ENCODE peak calls at places on chromosomes 1 and 21, in nine cellular contexts. One of them, this sample, is unnamed.

GRCh38 chr1:64745181-64745985 is 508 bp downstream of the RAVER2 start:
- DNase-seq in mammary epithelial cell: peak; percentile 52
- DNase-seq in AG04450: no peak
- DNase-seq in PC-9: no peak
- DNase-seq in right lobe of liver: no peak
- DNase-seq in body of pancreas: peak; percentile 43
- DNase-seq in GM12865: no peak
- DNase-seq in brain microvascular endothelial cell: peak; percentile 9
- DNase-seq in choroid plexus epithelial cell: no peak
- DNase-seq in this sample: peak; percentile 16

GRCh38 chr1:184340984-184341383 is 45.8 kb upstream of the C1orf21 start:
- DNase-seq in choroid plexus epithelial cell: peak; percentile 29
- DNase-seq in right lobe of liver: no peak
- DNase-seq in brain microvascular endothelial cell: peak; percentile 4
- DNase-seq in AG04450: no peak
- DNase-seq in body of pancreas: no peak
- DNase-seq in GM12865: no peak
- DNase-seq in mammary epithelial cell: no peak
- DNase-seq in PC-9: no peak
- DNase-seq in this sample: no peak

GRCh38 chr1:108209456-108210108 is 9.4 kb upstream of the SLC25A24 start:
- DNase-seq in PC-9: no peak
- DNase-seq in GM12865: peak; percentile 48
- DNase-seq in right lobe of liver: no peak
- DNase-seq in brain microvascular endothelial cell: no peak
- DNase-seq in AG04450: no peak
- DNase-seq in body of pancreas: no peak
- DNase-seq in mammary epithelial cell: peak; percentile 25
- DNase-seq in choroid plexus epithelial cell: no peak
- DNase-seq in this sample: no peak

GRCh38 chr1:2320760-2321159 is 70.6 kb downstream of the MORN1 start:
- DNase-seq in choroid plexus epithelial cell: no peak
- DNase-seq in mammary epithelial cell: peak; percentile 26
- DNase-seq in GM12865: no peak
- DNase-seq in AG04450: no peak
- DNase-seq in right lobe of liver: no peak
- DNase-seq in body of pancreas: no peak
- DNase-seq in PC-9: no peak
- DNase-seq in brain microvascular endothelial cell: peak; percentile 16
- DNase-seq in this sample: no peak

GRCh38 chr1:233025156-233025555 is 74.7 kb downstream of the NTPCR start:
- DNase-seq in mammary epithelial cell: no peak
- DNase-seq in brain microvascular endothelial cell: peak; percentile 29
- DNase-seq in PC-9: no peak
- DNase-seq in GM12865: peak; percentile 49
- DNase-seq in body of pancreas: peak; percentile 77
- DNase-seq in choroid plexus epithelial cell: peak; percentile 70
- DNase-seq in AG04450: no peak
- DNase-seq in right lobe of liver: peak; percentile 52
- DNase-seq in this sample: no peak

GRCh38 chr1:7047866-7048265 is 262.6 kb downstream of the CAMTA1 start:
- DNase-seq in brain microvascular endothelial cell: no peak
- DNase-seq in GM12865: no peak
- DNase-seq in body of pancreas: no peak
- DNase-seq in choroid plexus epithelial cell: no peak
- DNase-seq in right lobe of liver: no peak
- DNase-seq in PC-9: no peak
- DNase-seq in AG04450: no peak
- DNase-seq in mammary epithelial cell: no peak
- DNase-seq in this sample: no peak

GRCh38 chr1:27179373-27179772 is 24.4 kb upstream of the SLC9A1 start:
- DNase-seq in right lobe of liver: no peak
- DNase-seq in choroid plexus epithelial cell: peak; percentile 39
- DNase-seq in mammary epithelial cell: peak; percentile 26
- DNase-seq in AG04450: no peak
- DNase-seq in PC-9: no peak
- DNase-seq in body of pancreas: no peak
- DNase-seq in brain microvascular endothelial cell: no peak
- DNase-seq in GM12865: no peak
- DNase-seq in this sample: no peak

GRCh38 chr1:59100975-59101374 is 195.9 kb upstream of the FGGY start:
- DNase-seq in AG04450: no peak
- DNase-seq in right lobe of liver: no peak
- DNase-seq in GM12865: no peak
- DNase-seq in PC-9: peak; percentile 45
- DNase-seq in mammary epithelial cell: no peak
- DNase-seq in brain microvascular endothelial cell: peak; percentile 63
- DNase-seq in body of pancreas: no peak
- DNase-seq in choroid plexus epithelial cell: peak; percentile 28
- DNase-seq in this sample: no peak

GRCh38 chr1:91980663-91981062 is 31.5 kb downstream of the BRDT start:
- DNase-seq in mammary epithelial cell: no peak
- DNase-seq in body of pancreas: no peak
- DNase-seq in choroid plexus epithelial cell: no peak
- DNase-seq in brain microvascular endothelial cell: no peak
- DNase-seq in PC-9: no peak
- DNase-seq in AG04450: no peak
- DNase-seq in GM12865: no peak
- DNase-seq in right lobe of liver: no peak
- DNase-seq in this sample: no peak

GRCh38 chr1:115764541-115764940 is 4.0 kb downstream of the CASQ2 start:
- DNase-seq in choroid plexus epithelial cell: peak; percentile 70
- DNase-seq in body of pancreas: peak; percentile 74
- DNase-seq in mammary epithelial cell: peak; percentile 42
- DNase-seq in GM12865: peak; percentile 18
- DNase-seq in PC-9: peak; percentile 70
- DNase-seq in AG04450: no peak
- DNase-seq in brain microvascular endothelial cell: peak; percentile 40
- DNase-seq in right lobe of liver: peak; percentile 59
- DNase-seq in this sample: peak; percentile 46

GRCh38 chr1:163035791-163036249 is 33.3 kb upstream of the RGS4 start:
- DNase-seq in right lobe of liver: no peak
- DNase-seq in mammary epithelial cell: peak; percentile 98
- DNase-seq in choroid plexus epithelial cell: peak; percentile 84
- DNase-seq in AG04450: peak; percentile 65
- DNase-seq in GM12865: no peak
- DNase-seq in brain microvascular endothelial cell: peak; percentile 97
- DNase-seq in body of pancreas: no peak
- DNase-seq in PC-9: peak; percentile 73
- DNase-seq in this sample: peak; percentile 64

GRCh38 chr21:40714516-40714915 is 132.4 kb downstream of the DSCAM start:
- DNase-seq in choroid plexus epithelial cell: no peak
- DNase-seq in right lobe of liver: no peak
- DNase-seq in AG04450: no peak
- DNase-seq in GM12865: no peak
- DNase-seq in body of pancreas: no peak
- DNase-seq in mammary epithelial cell: peak; percentile 67
- DNase-seq in brain microvascular endothelial cell: no peak
- DNase-seq in PC-9: no peak
- DNase-seq in this sample: no peak

GRCh38 chr1:184075040-184076029 is 23.8 kb downstream of the TSEN15 start:
- DNase-seq in mammary epithelial cell: peak; percentile 51
- DNase-seq in PC-9: peak; percentile 43
- DNase-seq in GM12865: peak; percentile 59
- DNase-seq in brain microvascular endothelial cell: peak; percentile 64
- DNase-seq in body of pancreas: peak; percentile 18
- DNase-seq in AG04450: no peak
- DNase-seq in choroid plexus epithelial cell: peak; percentile 83
- DNase-seq in right lobe of liver: no peak
- DNase-seq in this sample: peak; percentile 38

GRCh38 chr1:29362116-29362515 is 125.8 kb downstream of the PTPRU start:
- DNase-seq in choroid plexus epithelial cell: no peak
- DNase-seq in body of pancreas: no peak
- DNase-seq in PC-9: no peak
- DNase-seq in AG04450: no peak
- DNase-seq in GM12865: no peak
- DNase-seq in right lobe of liver: no peak
- DNase-seq in brain microvascular endothelial cell: no peak
- DNase-seq in mammary epithelial cell: no peak
- DNase-seq in this sample: no peak

GRCh38 chr1:161801955-161802354 is 35.8 kb downstream of the ATF6 start:
- DNase-seq in body of pancreas: no peak
- DNase-seq in GM12865: no peak
- DNase-seq in choroid plexus epithelial cell: no peak
- DNase-seq in PC-9: no peak
- DNase-seq in brain microvascular endothelial cell: no peak
- DNase-seq in right lobe of liver: no peak
- DNase-seq in mammary epithelial cell: no peak
- DNase-seq in AG04450: no peak
- DNase-seq in this sample: no peak

GRCh38 chr1:87598429-87598828 is 269.7 kb downstream of the LMO4 start:
- DNase-seq in right lobe of liver: no peak
- DNase-seq in AG04450: no peak
- DNase-seq in brain microvascular endothelial cell: no peak
- DNase-seq in body of pancreas: peak; percentile 10
- DNase-seq in mammary epithelial cell: no peak
- DNase-seq in GM12865: peak; percentile 18
- DNase-seq in PC-9: no peak
- DNase-seq in choroid plexus epithelial cell: peak; percentile 4
- DNase-seq in this sample: no peak

GRCh38 chr1:236303675-236304074 is 21.9 kb upstream of the ERO1B start:
- DNase-seq in PC-9: no peak
- DNase-seq in mammary epithelial cell: peak; percentile 48
- DNase-seq in GM12865: peak; percentile 77
- DNase-seq in choroid plexus epithelial cell: no peak
- DNase-seq in brain microvascular endothelial cell: no peak
- DNase-seq in body of pancreas: no peak
- DNase-seq in right lobe of liver: no peak
- DNase-seq in AG04450: no peak
- DNase-seq in this sample: no peak

GRCh38 chr1:206694551-206695124 is 9.9 kb downstream of the MAPKAPK2 start:
- DNase-seq in body of pancreas: no peak
- DNase-seq in mammary epithelial cell: no peak
- DNase-seq in PC-9: peak; percentile 40
- DNase-seq in right lobe of liver: no peak
- DNase-seq in GM12865: no peak
- DNase-seq in AG04450: no peak
- DNase-seq in choroid plexus epithelial cell: no peak
- DNase-seq in brain microvascular endothelial cell: no peak
- DNase-seq in this sample: no peak

GRCh38 chr1:206693592-206693991 is 8.9 kb downstream of the MAPKAPK2 start:
- DNase-seq in choroid plexus epithelial cell: no peak
- DNase-seq in AG04450: no peak
- DNase-seq in right lobe of liver: peak; percentile 77
- DNase-seq in GM12865: no peak
- DNase-seq in PC-9: no peak
- DNase-seq in body of pancreas: peak; percentile 42
- DNase-seq in mammary epithelial cell: no peak
- DNase-seq in brain microvascular endothelial cell: peak; percentile 64
- DNase-seq in this sample: no peak

GRCh38 chr1:206691604-206692003 is 6.9 kb downstream of the MAPKAPK2 start:
- DNase-seq in choroid plexus epithelial cell: no peak
- DNase-seq in GM12865: no peak
- DNase-seq in mammary epithelial cell: no peak
- DNase-seq in body of pancreas: peak; percentile 52
- DNase-seq in AG04450: no peak
- DNase-seq in brain microvascular endothelial cell: no peak
- DNase-seq in right lobe of liver: peak; percentile 91
- DNase-seq in PC-9: no peak
- DNase-seq in this sample: no peak

GRCh38 chr1:206694151-206694550 is 9.4 kb downstream of the MAPKAPK2 start:
- DNase-seq in AG04450: no peak
- DNase-seq in choroid plexus epithelial cell: no peak
- DNase-seq in brain microvascular endothelial cell: no peak
- DNase-seq in right lobe of liver: no peak
- DNase-seq in GM12865: no peak
- DNase-seq in mammary epithelial cell: no peak
- DNase-seq in PC-9: no peak
- DNase-seq in body of pancreas: no peak
- DNase-seq in this sample: no peak

GRCh38 chr1:206693029-206693428 is 8.3 kb downstream of the MAPKAPK2 start:
- DNase-seq in mammary epithelial cell: no peak
- DNase-seq in AG04450: no peak
- DNase-seq in right lobe of liver: peak; percentile 78
- DNase-seq in GM12865: no peak
- DNase-seq in choroid plexus epithelial cell: peak; percentile 77
- DNase-seq in PC-9: no peak
- DNase-seq in body of pancreas: peak; percentile 71
- DNase-seq in brain microvascular endothelial cell: peak; percentile 75
- DNase-seq in this sample: no peak
- H3K4me3 ChIP-seq in mammary epithelial cell: no peak overlapping the region
- H3K4me3 ChIP-seq in AG04450: peak overlapping the region; percentile 31
- H3K4me3 ChIP-seq in right lobe of liver: no peak overlapping the region
- H3K4me3 ChIP-seq in GM12865: no peak overlapping the region
- H3K4me3 ChIP-seq in choroid plexus epithelial cell: no peak overlapping the region
- H3K4me3 ChIP-seq in PC-9: no peak overlapping the region
- H3K4me3 ChIP-seq in body of pancreas: no peak overlapping the region
- H3K4me3 ChIP-seq in brain microvascular endothelial cell: no peak overlapping the region
- H3K4me3 ChIP-seq in this sample: no peak overlapping the region

DNA sequence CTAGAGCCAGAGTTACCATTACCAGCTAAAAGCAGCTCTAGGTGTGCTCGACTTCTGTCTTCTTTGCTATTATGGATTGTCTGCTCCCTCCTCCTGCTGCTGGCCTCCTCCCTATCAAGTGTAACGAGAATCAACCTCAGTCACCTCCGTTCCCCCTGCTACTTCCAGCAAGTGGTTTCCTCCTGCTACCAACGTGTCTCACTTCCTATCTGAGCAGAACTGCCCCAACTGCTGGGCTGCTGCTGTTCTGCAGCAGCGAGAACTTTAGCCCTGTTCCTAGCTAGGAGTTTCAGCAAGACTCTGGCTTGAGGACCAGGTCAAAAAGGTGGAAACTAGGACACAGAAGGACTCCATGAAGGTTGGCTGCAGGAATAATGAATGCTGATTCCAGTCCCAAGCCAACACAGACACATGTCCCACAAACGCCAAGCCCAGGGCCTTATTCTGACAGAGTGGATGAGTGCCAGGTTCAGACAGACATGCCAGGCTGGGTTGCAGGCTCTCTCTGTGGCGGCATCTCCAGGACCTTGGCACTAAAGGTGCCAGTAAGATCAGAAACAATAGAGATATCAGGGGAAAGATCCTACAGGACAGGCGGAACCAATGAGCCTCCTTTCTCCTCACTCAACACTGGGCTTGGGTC is 46.9 kb downstream of the CD34 start:
- DNase-seq in PC-9: no peak
- DNase-seq in right lobe of liver: no peak
- DNase-seq in AG04450: no peak
- DNase-seq in choroid plexus epithelial cell: no peak
- DNase-seq in GM12865: peak; percentile 46
- DNase-seq in body of pancreas: no peak
- DNase-seq in brain microvascular endothelial cell: no peak
- DNase-seq in mammary epithelial cell: no peak
- DNase-seq in this sample: no peak
- TF ChIP-seq CTCF in PC-9: no peak
- TF ChIP-seq CTCF in right lobe of liver: no peak
- TF ChIP-seq CTCF in AG04450: no peak
- TF ChIP-seq CTCF in choroid plexus epithelial cell: no peak
- TF ChIP-seq CTCF in GM12865: no peak
- TF ChIP-seq CTCF in body of pancreas: no peak
- TF ChIP-seq CTCF in brain microvascular endothelial cell: no peak
- TF ChIP-seq CTCF in mammary epithelial cell: no peak
- TF ChIP-seq CTCF in this sample: no peak

GRCh38 chr1:51303751-51304196 is 26.6 kb downstream of the TTC39A start:
- DNase-seq in choroid plexus epithelial cell: peak; percentile 62
- DNase-seq in brain microvascular endothelial cell: peak; percentile 53
- DNase-seq in mammary epithelial cell: no peak
- DNase-seq in right lobe of liver: no peak
- DNase-seq in GM12865: peak; percentile 61
- DNase-seq in body of pancreas: no peak
- DNase-seq in AG04450: no peak
- DNase-seq in PC-9: no peak
- DNase-seq in this sample: no peak
- H3K4me3 ChIP-seq in choroid plexus epithelial cell: no peak overlapping the region
- H3K4me3 ChIP-seq in brain microvascular endothelial cell: no peak overlapping the region
- H3K4me3 ChIP-seq in mammary epithelial cell: no peak overlapping the region
- H3K4me3 ChIP-seq in right lobe of liver: no peak overlapping the region
- H3K4me3 ChIP-seq in GM12865: no peak overlapping the region
- H3K4me3 ChIP-seq in body of pancreas: no peak overlapping the region
- H3K4me3 ChIP-seq in AG04450: no peak overlapping the region
- H3K4me3 ChIP-seq in PC-9: no peak overlapping the region
- H3K4me3 ChIP-seq in this sample: no peak overlapping the region

GRCh38 chr1:220454155-220454777 is 73.7 kb upstream of the MARK1 start:
- DNase-seq in body of pancreas: no peak
- DNase-seq in PC-9: no peak
- DNase-seq in GM12865: no peak
- DNase-seq in choroid plexus epithelial cell: peak; percentile 4
- DNase-seq in AG04450: no peak
- DNase-seq in mammary epithelial cell: no peak
- DNase-seq in right lobe of liver: no peak
- DNase-seq in brain microvascular endothelial cell: no peak
- DNase-seq in this sample: no peak
- TF ChIP-seq CTCF in body of pancreas: no peak
- TF ChIP-seq CTCF in PC-9: peak; percentile 65
- TF ChIP-seq CTCF in GM12865: peak; percentile 12
- TF ChIP-seq CTCF in choroid plexus epithelial cell: peak; percentile 39
- TF ChIP-seq CTCF in AG04450: no peak
- TF ChIP-seq CTCF in mammary epithelial cell: peak; percentile 24
- TF ChIP-seq CTCF in right lobe of liver: no peak
- TF ChIP-seq CTCF in brain microvascular endothelial cell: peak; percentile 11
- TF ChIP-seq CTCF in this sample: no peak